ENCODE peak calls at places on chromosomes 16 and 17, in six cellular contexts. E, K, O, N, L and D are unnamed samples.

GRCh38 chr17:68255731-68256538 is 8.1 kb downstream of the AMZ2 start:
- DNase-seq in N (no peak), O (no peak), K (no peak), L (no peak), E (no peak), D (no peak)

GRCh38 chr17:28193241-28193640 is 125.8 kb upstream of the TMEM97 start:
- DNase-seq in E (peak; percentile 60), O (no peak), L (peak; percentile 4), K (no peak), N (peak; percentile 28), D (no peak)

GRCh38 chr16:62950351-62950750 is 914.1 kb upstream of the CDH8 start:
- DNase-seq in E (no peak), L (no peak), O (no peak), N (no peak), K (no peak), D (no peak)

GRCh38 chr16:88744520-88744835 is 38.2 kb downstream of the CTU2 start:
- DNase-seq in K (no peak), O (no peak), E (no peak), L (no peak), N (no peak), D (no peak)

GRCh38 chr17:46877466-46877865 is 26.1 kb downstream of the WNT9B start:
- DNase-seq in E (no peak), K (no peak), O (no peak), L (no peak), N (no peak), D (no peak)

GRCh38 chr16:81987121-81987520 is 24.1 kb downstream of the SDR42E1 start:
- DNase-seq in O (no peak), E (no peak), N (no peak), K (no peak), L (no peak), D (no peak)

GRCh38 chr16:22375117-22375962 is 921 bp upstream of the CDR2 start:
- DNase-seq in K (no peak), E (no peak), O (peak; percentile 25), N (no peak), L (no peak), D (no peak)

GRCh38 chr17:4331614-4332013 is 34.9 kb downstream of the UBE2G1 start:
- DNase-seq in L (no peak), E (no peak), O (no peak), K (no peak), N (no peak), D (peak; percentile 40)

GRCh38 chr17:57288034-57288752 is 31.9 kb downstream of the MSI2 start:
- DNase-seq in O (no peak), N (no peak), E (no peak), K (peak; percentile 53), L (no peak), D (no peak)

GRCh38 chr16:69680358-69680757 is 46.0 kb downstream of the NQO1 start:
- DNase-seq in N (no peak), L (no peak), K (no peak), E (no peak), O (no peak), D (no peak)

GRCh38 chr16:617855-618254 is 12.9 kb upstream of the WFIKKN1 start:
- DNase-seq in L (no peak), O (no peak), N (no peak), E (no peak), K (no peak), D (no peak)

GRCh38 chr17:13421581-13421980 is 180.1 kb downstream of the HS3ST3A1 start:
- DNase-seq in N (no peak), K (no peak), L (no peak), E (no peak), O (no peak), D (no peak)

DNA sequence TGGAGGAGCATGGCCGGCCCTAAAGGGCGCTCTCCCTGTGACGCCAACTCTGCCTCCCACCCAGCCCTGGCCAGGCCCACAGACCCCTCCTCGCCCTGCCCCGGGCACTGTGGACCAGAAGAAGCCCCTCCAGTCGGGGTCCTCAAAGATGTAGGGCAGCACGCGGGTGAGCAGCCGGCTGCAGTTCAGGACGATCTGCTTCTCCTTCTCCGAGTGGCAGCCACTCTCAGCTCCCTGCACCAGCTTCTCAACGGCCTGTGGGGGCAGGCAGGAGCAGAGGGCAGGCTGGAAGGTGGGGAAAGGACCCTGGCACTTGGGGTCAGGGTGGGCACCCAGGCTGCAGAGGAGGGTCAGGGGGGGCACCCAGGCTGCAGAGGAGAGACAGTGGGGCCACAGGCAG is 8.9 kb downstream of the HID1 start:
- DNase-seq in E (no peak), L (no peak), O (no peak), N (no peak), K (no peak), D (no peak)
- TF ChIP-seq CTCF in E (no peak), L (no peak), O (peak; percentile 25), N (no peak), K (no peak), D (peak; percentile 16)

GRCh38 chr16:23401142-23401541 is 51.8 kb downstream of the COG7 start:
- DNase-seq in N (no peak), O (no peak), K (no peak), E (no peak), L (no peak), D (no peak)

GRCh38 chr16:23400387-23400930 is 52.5 kb downstream of the COG7 start:
- DNase-seq in N (no peak), E (no peak), O (no peak), K (no peak), L (no peak), D (no peak)

GRCh38 chr16:23402100-23402499 is 50.9 kb downstream of the COG7 start:
- DNase-seq in O (no peak), N (no peak), L (no peak), E (no peak), K (no peak), D (no peak)

GRCh38 chr16:23397464-23397863 is 55.5 kb downstream of the COG7 start:
- DNase-seq in O (no peak), N (no peak), L (no peak), E (no peak), K (no peak), D (no peak)

GRCh38 chr16:23398987-23399805 is 53.8 kb downstream of the COG7 start:
- DNase-seq in L (peak; percentile 41), E (no peak), K (no peak), O (no peak), N (no peak), D (no peak)
- H3K4me3 ChIP-seq in L (no peak overlapping the region), E (no peak overlapping the region), K (no peak overlapping the region), O (no peak overlapping the region), N (no peak overlapping the region), D (no peak overlapping the region)

GRCh38 chr16:54194008-54194731 is 92.4 kb downstream of the IRX3 start:
- DNase-seq in O (no peak), N (peak; percentile 85), K (peak; percentile 45), E (peak; percentile 71), L (peak; percentile 88), D (no peak)
- TF ChIP-seq CTCF in O (no peak), N (no peak), K (no peak), E (no peak), L (no peak), D (no peak)

DNA sequence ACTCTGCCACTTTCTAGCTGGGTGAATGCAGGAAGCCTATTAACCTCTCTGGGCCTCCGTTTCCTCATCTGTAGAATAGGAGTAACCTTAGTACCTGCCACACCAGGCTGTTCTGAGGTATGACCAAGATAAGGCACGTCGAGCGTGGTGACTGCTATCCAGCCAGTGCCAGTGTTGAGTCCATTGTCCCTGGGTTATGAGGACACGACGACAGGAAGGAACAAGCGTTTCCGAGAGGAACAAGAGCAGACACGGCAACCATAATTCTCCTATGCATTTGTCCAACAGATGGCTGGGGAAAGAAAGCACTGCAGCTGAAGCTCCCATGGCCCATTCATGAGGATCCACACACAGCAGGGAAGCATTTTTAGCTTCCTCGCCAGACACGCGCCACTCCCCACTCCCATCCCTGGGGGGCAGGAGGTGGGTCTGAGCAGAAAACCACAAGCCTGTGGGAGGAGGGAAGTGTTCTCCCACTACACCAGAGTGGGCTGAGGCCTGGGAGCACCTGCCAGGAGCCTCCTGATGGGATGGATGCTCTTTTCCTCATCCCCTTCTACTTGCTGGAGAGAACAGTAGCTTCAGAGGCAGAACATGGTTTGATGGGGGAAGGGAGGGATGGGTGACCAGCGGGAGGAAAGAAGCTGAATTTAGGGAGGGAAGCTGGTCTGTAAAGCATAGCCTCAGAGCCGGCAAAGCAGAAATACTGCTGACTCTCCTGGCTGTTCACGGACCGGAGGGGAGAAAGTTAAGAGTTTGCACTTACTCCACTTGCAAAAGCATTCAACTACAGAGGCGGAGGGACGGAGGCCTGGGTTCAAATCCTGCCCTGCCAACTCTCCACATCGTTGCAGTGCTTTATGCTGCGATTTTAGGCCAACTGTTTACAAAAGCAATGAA is 2.7 kb downstream of the COTL1 start:
- DNase-seq in E (no peak), L (no peak), K (no peak), N (no peak), O (no peak), D (no peak)
- H3K4me3 ChIP-seq in E (no peak overlapping the region), L (peak overlapping the region; percentile 15), K (no peak overlapping the region), N (no peak overlapping the region), O (no peak overlapping the region), D (peak overlapping the region; percentile 96)

GRCh38 chr16:11461595-11461990 is 116.3 kb downstream of the RMI2 start:
- DNase-seq in N (no peak), E (no peak), O (no peak), L (no peak), K (no peak), D (no peak)

GRCh38 chr16:11462036-11462435 is 116.8 kb downstream of the RMI2 start:
- DNase-seq in E (no peak), O (no peak), L (no peak), K (no peak), N (no peak), D (no peak)

GRCh38 chr16:11465675-11466074 is 120.4 kb downstream of the RMI2 start:
- DNase-seq in L (no peak), O (no peak), E (no peak), K (no peak), N (no peak), D (no peak)

GRCh38 chr16:11462861-11463260 is 117.6 kb downstream of the RMI2 start:
- DNase-seq in N (no peak), O (peak; percentile 11), K (no peak), E (no peak), L (no peak), D (no peak)

GRCh38 chr16:11464241-11464640 is 119.0 kb downstream of the RMI2 start:
- DNase-seq in K (no peak), N (no peak), O (no peak), E (no peak), L (no peak), D (no peak)
- TF ChIP-seq CTCF in K (no peak), N (no peak), O (no peak), E (no peak), L (no peak), D (no peak)

DNA sequence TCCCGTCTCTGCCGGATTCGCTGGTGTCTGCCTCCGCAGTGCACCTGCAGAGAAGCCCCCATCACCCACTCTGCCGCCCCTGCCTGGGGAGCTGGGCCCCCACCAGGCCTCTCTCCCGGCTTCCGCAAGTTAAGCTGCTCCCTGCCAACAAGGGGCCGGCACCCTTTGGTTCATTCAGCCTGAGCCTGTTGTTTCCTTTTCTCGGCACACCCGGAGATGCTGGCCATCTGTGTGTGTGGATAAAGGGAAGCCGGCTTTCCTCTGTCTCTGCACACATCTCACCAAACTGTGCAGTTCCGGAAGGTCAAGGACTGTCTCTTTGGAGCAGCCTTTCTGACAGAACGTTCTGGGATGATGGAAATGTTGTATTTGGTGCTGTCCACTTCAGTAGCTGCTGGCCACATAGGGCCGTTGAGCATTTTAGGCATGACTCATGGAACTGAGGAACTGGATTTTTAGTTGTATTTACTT is 6.8 kb downstream of the MAPK8IP3 start:
- DNase-seq in E (no peak), L (no peak), N (no peak), O (no peak), K (no peak), D (no peak)
- H3K4me3 ChIP-seq in E (no peak overlapping the region), L (no peak overlapping the region), N (no peak overlapping the region), O (no peak overlapping the region), K (no peak overlapping the region), D (no peak overlapping the region)